ENCODE peak calls at places on chromosomes 13 and 19, in six cellular contexts. One of them, this sample, is unnamed.
A peak's percentile ranks its signal among the peaks of the same experiment; 100 is the strongest.

GRCh38 chr19:40718774-40719391 is 2.0 kb downstream of the ITPKC start:
- DNase-seq in SK-N-SH: no peak
- DNase-seq in colonic mucosa: peak; percentile 97
- DNase-seq in Karpas-422: peak; percentile 72
- DNase-seq in mammary epithelial cell: peak; percentile 94
- DNase-seq in NT2/D1: no peak
- DNase-seq in this sample: peak; percentile 49

GRCh38 chr13:48431987-48432615 is 19.2 kb upstream of the LPAR6 start:
- DNase-seq in colonic mucosa: no peak
- DNase-seq in NT2/D1: no peak
- DNase-seq in mammary epithelial cell: no peak
- DNase-seq in SK-N-SH: no peak
- DNase-seq in Karpas-422: no peak
- DNase-seq in this sample: peak; percentile 70

GRCh38 chr19:41376241-41376997 is at the start of gene TMEM91:
- DNase-seq in mammary epithelial cell: peak; percentile 53
- DNase-seq in NT2/D1: no peak
- DNase-seq in Karpas-422: no peak
- DNase-seq in colonic mucosa: peak; percentile 45
- DNase-seq in SK-N-SH: peak; percentile 75
- DNase-seq in this sample: peak; percentile 34

GRCh38 chr13:27926644-27927434 is 7.0 kb downstream of the PDX1 start:
- DNase-seq in Karpas-422: no peak
- DNase-seq in SK-N-SH: no peak
- DNase-seq in mammary epithelial cell: no peak
- DNase-seq in colonic mucosa: no peak
- DNase-seq in NT2/D1: no peak
- DNase-seq in this sample: no peak

GRCh38 chr19:42284641-42285341 is 15.7 kb downstream of the CIC start:
- DNase-seq in mammary epithelial cell: no peak
- DNase-seq in SK-N-SH: no peak
- DNase-seq in NT2/D1: no peak
- DNase-seq in Karpas-422: peak; percentile 69
- DNase-seq in colonic mucosa: no peak
- DNase-seq in this sample: peak; percentile 20

GRCh38 chr19:56839665-56840451 is 668 bp downstream of the PEG3 start:
- DNase-seq in NT2/D1: peak; percentile 97
- DNase-seq in Karpas-422: no peak
- DNase-seq in SK-N-SH: peak; percentile 72
- DNase-seq in colonic mucosa: peak; percentile 68
- DNase-seq in mammary epithelial cell: no peak
- DNase-seq in this sample: peak; percentile 2

GRCh38 chr13:28503182-28503980 is 8.5 kb upstream of the FLT1 start:
- DNase-seq in mammary epithelial cell: no peak
- DNase-seq in NT2/D1: peak; percentile 28
- DNase-seq in SK-N-SH: no peak
- DNase-seq in Karpas-422: no peak
- DNase-seq in colonic mucosa: no peak
- DNase-seq in this sample: no peak

GRCh38 chr13:109779074-109779473 is 7.3 kb downstream of the IRS2 start:
- DNase-seq in mammary epithelial cell: no peak
- DNase-seq in colonic mucosa: no peak
- DNase-seq in NT2/D1: no peak
- DNase-seq in SK-N-SH: peak; percentile 36
- DNase-seq in Karpas-422: no peak
- DNase-seq in this sample: no peak

GRCh38 chr13:74273591-74273990 is 139.4 kb upstream of the KLF12 start:
- DNase-seq in mammary epithelial cell: no peak
- DNase-seq in colonic mucosa: no peak
- DNase-seq in Karpas-422: no peak
- DNase-seq in NT2/D1: no peak
- DNase-seq in SK-N-SH: no peak
- DNase-seq in this sample: no peak

GRCh38 chr19:54608792-54609191 is 15.4 kb downstream of the LILRA1 start:
- DNase-seq in SK-N-SH: no peak
- DNase-seq in Karpas-422: no peak
- DNase-seq in colonic mucosa: no peak
- DNase-seq in mammary epithelial cell: no peak
- DNase-seq in NT2/D1: no peak
- DNase-seq in this sample: no peak

GRCh38 chr19:49570997-49571676 is 9.2 kb downstream of the NOSIP start:
- DNase-seq in colonic mucosa: peak; percentile 73
- DNase-seq in SK-N-SH: no peak
- DNase-seq in NT2/D1: no peak
- DNase-seq in mammary epithelial cell: no peak
- DNase-seq in Karpas-422: peak; percentile 67
- DNase-seq in this sample: no peak

GRCh38 chr19:40604647-40605200 is 3.6 kb downstream of the LTBP4 start:
- DNase-seq in colonic mucosa: peak; percentile 75
- DNase-seq in SK-N-SH: no peak
- DNase-seq in Karpas-422: no peak
- DNase-seq in mammary epithelial cell: peak; percentile 41
- DNase-seq in NT2/D1: no peak
- DNase-seq in this sample: no peak

GRCh38 chr13:109369357-109370052 is 416.9 kb downstream of the IRS2 start:
- DNase-seq in colonic mucosa: no peak
- DNase-seq in Karpas-422: no peak
- DNase-seq in SK-N-SH: peak; percentile 51
- DNase-seq in mammary epithelial cell: no peak
- DNase-seq in NT2/D1: no peak
- DNase-seq in this sample: no peak

GRCh38 chr19:35789978-35790944 is 14.9 kb downstream of the ARHGAP33 start:
- DNase-seq in Karpas-422: no peak
- DNase-seq in mammary epithelial cell: no peak
- DNase-seq in SK-N-SH: no peak
- DNase-seq in colonic mucosa: no peak
- DNase-seq in NT2/D1: no peak
- DNase-seq in this sample: no peak

GRCh38 chr13:49308104-49308875 is 60.6 kb downstream of the CDADC1 start:
- DNase-seq in Karpas-422: no peak
- DNase-seq in colonic mucosa: peak; percentile 63
- DNase-seq in NT2/D1: no peak
- DNase-seq in mammary epithelial cell: no peak
- DNase-seq in SK-N-SH: no peak
- DNase-seq in this sample: peak; percentile 13

GRCh38 chr19:45075215-45076028 is 856 bp downstream of the ZNF296 start:
- DNase-seq in SK-N-SH: no peak
- DNase-seq in NT2/D1: no peak
- DNase-seq in mammary epithelial cell: no peak
- DNase-seq in colonic mucosa: peak; percentile 92
- DNase-seq in Karpas-422: peak; percentile 97
- DNase-seq in this sample: peak; percentile 10
- H3K9ac ChIP-seq in SK-N-SH: no peak overlapping the region
- H3K9ac ChIP-seq in NT2/D1: peak overlapping the region; percentile 80
- H3K9ac ChIP-seq in mammary epithelial cell: no peak overlapping the region
- H3K9ac ChIP-seq in colonic mucosa: peak overlapping the region; percentile 81
- H3K9ac ChIP-seq in Karpas-422: peak overlapping the region; percentile 94
- H3K9ac ChIP-seq in this sample: peak overlapping the region; percentile 58

DNA sequence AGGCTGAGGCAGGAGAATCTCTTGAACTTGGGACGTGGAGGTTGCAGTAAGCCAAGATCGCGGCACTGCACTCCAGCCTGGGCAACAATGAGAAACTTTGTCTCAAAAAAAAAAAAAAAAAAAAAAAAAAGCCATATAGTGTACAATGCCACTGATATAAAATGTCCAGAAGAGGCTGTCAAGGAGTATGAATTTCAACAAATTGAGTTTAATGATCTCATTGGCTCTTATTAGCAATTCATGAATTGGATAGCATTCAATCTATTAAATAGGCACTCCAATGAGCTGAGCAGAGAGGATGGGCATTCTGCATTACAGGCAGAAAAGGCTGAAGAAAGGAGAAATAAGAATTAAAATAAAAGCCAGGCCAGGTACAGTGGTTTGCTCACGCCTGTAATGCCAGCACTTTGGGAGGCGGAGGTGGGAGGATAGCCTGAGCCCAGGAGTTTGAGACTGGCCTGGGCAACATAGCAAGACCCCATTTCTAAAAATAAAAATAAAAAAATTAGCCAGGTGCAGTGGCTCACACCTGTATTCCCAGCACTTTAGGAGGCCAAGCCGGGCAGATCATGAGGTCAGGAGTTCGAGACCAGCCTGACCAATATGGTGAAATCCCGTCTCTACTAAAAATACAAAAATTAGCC is 757 bp upstream of the LMNB2 start:
- DNase-seq in NT2/D1: no peak
- DNase-seq in colonic mucosa: no peak
- DNase-seq in mammary epithelial cell: no peak
- DNase-seq in Karpas-422: no peak
- DNase-seq in SK-N-SH: no peak
- DNase-seq in this sample: no peak
- H3K9ac ChIP-seq in NT2/D1: peak overlapping the region; percentile 100
- H3K9ac ChIP-seq in colonic mucosa: peak overlapping the region; percentile 90
- H3K9ac ChIP-seq in mammary epithelial cell: peak overlapping the region; percentile 19
- H3K9ac ChIP-seq in Karpas-422: peak overlapping the region; percentile 61
- H3K9ac ChIP-seq in SK-N-SH: peak overlapping the region; percentile 52
- H3K9ac ChIP-seq in this sample: peak overlapping the region; percentile 66

GRCh38 chr19:18253716-18254115 is 20.5 kb downstream of the IQCN start:
- DNase-seq in colonic mucosa: peak; percentile 90
- DNase-seq in NT2/D1: no peak
- DNase-seq in Karpas-422: peak; percentile 65
- DNase-seq in SK-N-SH: no peak
- DNase-seq in mammary epithelial cell: peak; percentile 60
- DNase-seq in this sample: no peak
- H3K9ac ChIP-seq in colonic mucosa: peak overlapping the region; percentile 16
- H3K9ac ChIP-seq in NT2/D1: no peak overlapping the region
- H3K9ac ChIP-seq in Karpas-422: no peak overlapping the region
- H3K9ac ChIP-seq in SK-N-SH: no peak overlapping the region
- H3K9ac ChIP-seq in mammary epithelial cell: no peak overlapping the region
- H3K9ac ChIP-seq in this sample: no peak overlapping the region

DNA sequence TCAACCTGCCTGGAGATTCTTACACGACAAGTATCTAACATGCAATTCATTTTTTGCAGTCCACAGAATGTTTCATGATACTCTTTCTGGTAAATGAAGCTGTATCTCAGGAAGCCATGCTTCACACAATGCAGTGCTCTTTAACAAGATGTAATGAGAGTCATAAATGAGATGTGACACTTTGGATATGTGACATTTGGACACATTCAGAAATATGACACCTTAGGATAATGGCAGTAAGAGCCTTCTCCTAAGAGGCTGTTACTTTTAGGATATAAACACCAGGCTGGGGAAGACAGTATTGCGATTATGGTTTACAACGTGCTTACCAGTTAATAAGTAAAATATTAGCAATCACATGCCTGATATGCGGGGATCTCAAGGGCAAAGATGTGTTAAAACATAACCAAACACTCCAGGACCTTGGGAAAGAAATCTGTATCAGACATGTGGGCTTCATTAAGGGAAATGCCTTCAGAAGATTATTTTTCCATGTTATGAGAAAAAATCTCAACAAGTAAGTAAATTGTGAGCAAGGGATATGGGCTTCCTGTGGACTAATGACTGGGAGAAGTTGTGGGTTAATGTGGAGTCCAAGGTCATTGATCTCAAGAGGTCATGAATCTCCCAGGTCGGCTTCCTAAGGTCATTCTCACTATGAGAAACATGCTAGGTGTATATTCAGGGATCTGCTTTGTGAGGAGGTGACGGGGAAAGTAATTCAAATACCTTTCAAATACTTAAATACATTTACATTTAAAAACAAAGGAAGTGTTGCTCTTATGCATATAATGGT is 105.3 kb downstream of the STARD13 start:
- DNase-seq in SK-N-SH: no peak
- DNase-seq in NT2/D1: no peak
- DNase-seq in colonic mucosa: no peak
- DNase-seq in Karpas-422: no peak
- DNase-seq in mammary epithelial cell: no peak
- DNase-seq in this sample: no peak
- H3K9ac ChIP-seq in SK-N-SH: no peak overlapping the region
- H3K9ac ChIP-seq in NT2/D1: no peak overlapping the region
- H3K9ac ChIP-seq in colonic mucosa: no peak overlapping the region
- H3K9ac ChIP-seq in Karpas-422: no peak overlapping the region
- H3K9ac ChIP-seq in mammary epithelial cell: no peak overlapping the region
- H3K9ac ChIP-seq in this sample: no peak overlapping the region

DNA sequence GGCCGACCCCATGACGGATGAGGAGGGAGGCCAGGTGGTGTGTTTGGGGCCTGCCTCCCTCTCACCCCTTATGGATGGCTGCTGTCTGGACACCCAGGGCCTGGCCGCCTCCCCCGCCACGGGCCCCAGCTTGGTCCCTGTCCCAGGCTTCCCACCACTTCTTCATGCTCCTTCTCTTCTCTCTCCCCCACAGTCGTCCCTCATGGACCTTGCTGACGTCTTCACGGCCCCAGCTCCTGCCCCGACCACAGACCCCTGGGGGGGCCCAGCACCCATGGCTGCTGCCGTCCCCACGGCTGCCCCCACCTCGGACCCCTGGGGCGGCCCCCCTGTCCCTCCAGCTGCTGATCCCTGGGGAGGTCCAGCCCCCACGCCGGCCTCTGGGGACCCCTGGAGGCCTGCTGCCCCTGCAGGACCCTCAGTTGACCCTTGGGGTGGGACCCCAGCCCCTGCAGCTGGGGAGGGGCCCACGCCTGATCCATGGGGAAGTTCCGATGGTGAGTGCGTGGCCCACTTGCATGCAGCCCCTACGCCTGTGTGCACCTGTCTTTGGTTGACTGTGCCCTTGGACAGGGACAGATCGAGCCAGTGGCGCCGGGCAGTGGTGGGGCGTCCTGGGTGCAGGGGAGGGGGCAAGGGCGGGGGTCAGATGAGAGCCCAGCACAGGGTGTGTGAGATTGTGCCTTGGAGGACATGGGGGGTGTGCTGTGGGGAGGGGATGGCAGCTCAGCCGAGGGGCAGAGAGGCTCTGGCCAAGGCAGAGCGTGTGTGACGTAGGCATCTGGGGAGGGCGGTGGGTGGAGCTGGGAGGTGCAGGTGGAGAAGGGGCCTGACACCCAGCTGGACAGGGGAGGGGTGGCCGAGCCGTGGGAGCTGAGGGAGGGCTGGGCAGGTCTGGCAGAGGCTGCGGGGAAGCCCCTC is 16.8 kb downstream of the EPN1 start:
- DNase-seq in colonic mucosa: no peak
- DNase-seq in mammary epithelial cell: no peak
- DNase-seq in SK-N-SH: no peak
- DNase-seq in Karpas-422: no peak
- DNase-seq in NT2/D1: no peak
- DNase-seq in this sample: no peak
- H3K9ac ChIP-seq in colonic mucosa: no peak overlapping the region
- H3K9ac ChIP-seq in mammary epithelial cell: no peak overlapping the region
- H3K9ac ChIP-seq in SK-N-SH: no peak overlapping the region
- H3K9ac ChIP-seq in Karpas-422: no peak overlapping the region
- H3K9ac ChIP-seq in NT2/D1: no peak overlapping the region
- H3K9ac ChIP-seq in this sample: no peak overlapping the region

This sample was measured in endothelial cell of umbilical vein.